ENCODE peak calls at places on chromosomes 5 and 9, in seven cellular contexts. Y is H1, W is SK-N-SH, N is K562, C is HCT116, B is GM12878, D is HepG2. T is an unnamed sample.
A peak's percentile ranks its signal among the peaks of the same experiment; 100 is the strongest.

GRCh38 chr5:35436441-35437057 is 181.1 kb upstream of the SPEF2 start:
- DNase-seq in Y (no peak), W (peak; percentile 23), N (peak; percentile 16), C (peak; percentile 13), B (no peak), D (peak; percentile 47), T (no peak)

GRCh38 chr5:38008198-38008597 is 168.4 kb upstream of the GDNF start:
- DNase-seq in Y (no peak), W (no peak), N (no peak), C (no peak), B (no peak), D (no peak), T (no peak)

GRCh38 chr5:77843570-77844407 is 67.7 kb upstream of the TBCA start:
- DNase-seq in Y (no peak), W (no peak), N (no peak), C (no peak), B (no peak), D (no peak), T (no peak)

GRCh38 chr5:91319667-91320066 is 63.5 kb downstream of the ARRDC3 start:
- DNase-seq in Y (no peak), W (no peak), N (no peak), C (no peak), B (no peak), D (no peak), T (no peak)

GRCh38 chr5:123068368-123068767 is 20.7 kb upstream of the PRDM6 start:
- DNase-seq in Y (no peak), W (no peak), N (no peak), C (no peak), B (no peak), D (no peak), T (no peak)

GRCh38 chr9:124164800-124165199 is 92.9 kb upstream of the NEK6 start:
- DNase-seq in Y (no peak), W (no peak), N (no peak), C (no peak), B (no peak), D (no peak), T (no peak)

GRCh38 chr5:170597109-170597741 is 93.4 kb downstream of the KCNIP1 start:
- DNase-seq in Y (no peak), W (peak; percentile 72), N (no peak), C (no peak), B (no peak), D (no peak), T (no peak)

GRCh38 chr5:135393691-135394090 is 5.3 kb downstream of the MACROH2A1 start:
- DNase-seq in Y (no peak), W (no peak), N (no peak), C (no peak), B (no peak), D (no peak), T (no peak)

GRCh38 chr5:73899916-73900315 is 273.9 kb downstream of the ARHGEF28 start:
- DNase-seq in Y (no peak), W (no peak), N (no peak), C (no peak), B (no peak), D (no peak), T (no peak)

GRCh38 chr9:83342731-83343130 is 195.5 kb downstream of the FRMD3 start:
- DNase-seq in Y (no peak), W (no peak), N (no peak), C (no peak), B (no peak), D (no peak), T (no peak)

GRCh38 chr5:142151436-142152382 is 43.1 kb downstream of the NDFIP1 start:
- DNase-seq in Y (no peak), W (peak; percentile 61), N (peak; percentile 50), C (peak; percentile 63), B (peak; percentile 2), D (peak; percentile 48), T (peak; percentile 79)

GRCh38 chr9:20988916-20989315 is 42.5 kb downstream of the HACD4 start:
- DNase-seq in Y (no peak), W (no peak), N (no peak), C (no peak), B (no peak), D (no peak), T (no peak)

GRCh38 chr5:87136096-87136495 is 131.6 kb upstream of the RASA1 start:
- DNase-seq in Y (no peak), W (no peak), N (no peak), C (no peak), B (no peak), D (no peak), T (no peak)

GRCh38 chr9:29004988-29005387 is 1431.7 kb upstream of the C9orf72 start:
- DNase-seq in Y (no peak), W (no peak), N (no peak), C (no peak), B (no peak), D (no peak), T (no peak)

GRCh38 chr5:1950708-1951103 is 68.0 kb upstream of the IRX4 start:
- DNase-seq in Y (no peak), W (no peak), N (no peak), C (no peak), B (no peak), D (no peak), T (no peak)

GRCh38 chr5:180323929-180324632 is 29.1 kb downstream of the GFPT2 start:
- DNase-seq in Y (no peak), W (no peak), N (no peak), C (no peak), B (no peak), D (no peak), T (peak; percentile 12)

GRCh38 chr5:32587067-32587551 is 1.8 kb downstream of the SUB1 start:
- DNase-seq in Y (no peak), W (no peak), N (no peak), C (no peak), B (no peak), D (no peak), T (no peak)

GRCh38 chr5:1642221-1642620 is 118.5 kb upstream of the LPCAT1 start:
- DNase-seq in Y (no peak), W (no peak), N (no peak), C (no peak), B (no peak), D (no peak), T (no peak)

GRCh38 chr9:76085596-76085995 is 195.1 kb downstream of the PCSK5 start:
- DNase-seq in Y (no peak), W (no peak), N (no peak), C (no peak), B (no peak), D (no peak), T (no peak)

GRCh38 chr9:34124103-34124502 is 2.4 kb downstream of the DCAF12 start:
- DNase-seq in Y (no peak), W (no peak), N (peak; percentile 51), C (no peak), B (no peak), D (no peak), T (no peak)

GRCh38 chr5:92911293-92911692 is 669.7 kb downstream of the NR2F1-AS1 start:
- DNase-seq in Y (no peak), W (no peak), N (no peak), C (no peak), B (no peak), D (no peak), T (no peak)

GRCh38 chr5:1516615-1517601 is 6.9 kb downstream of the LPCAT1 start:
- DNase-seq in Y (no peak), W (no peak), N (no peak), C (no peak), B (no peak), D (peak; percentile 16), T (no peak)

GRCh38 chr9:93864840-93865239 is 90.3 kb downstream of the BARX1 start:
- DNase-seq in Y (no peak), W (no peak), N (no peak), C (no peak), B (no peak), D (no peak), T (no peak)

DNA sequence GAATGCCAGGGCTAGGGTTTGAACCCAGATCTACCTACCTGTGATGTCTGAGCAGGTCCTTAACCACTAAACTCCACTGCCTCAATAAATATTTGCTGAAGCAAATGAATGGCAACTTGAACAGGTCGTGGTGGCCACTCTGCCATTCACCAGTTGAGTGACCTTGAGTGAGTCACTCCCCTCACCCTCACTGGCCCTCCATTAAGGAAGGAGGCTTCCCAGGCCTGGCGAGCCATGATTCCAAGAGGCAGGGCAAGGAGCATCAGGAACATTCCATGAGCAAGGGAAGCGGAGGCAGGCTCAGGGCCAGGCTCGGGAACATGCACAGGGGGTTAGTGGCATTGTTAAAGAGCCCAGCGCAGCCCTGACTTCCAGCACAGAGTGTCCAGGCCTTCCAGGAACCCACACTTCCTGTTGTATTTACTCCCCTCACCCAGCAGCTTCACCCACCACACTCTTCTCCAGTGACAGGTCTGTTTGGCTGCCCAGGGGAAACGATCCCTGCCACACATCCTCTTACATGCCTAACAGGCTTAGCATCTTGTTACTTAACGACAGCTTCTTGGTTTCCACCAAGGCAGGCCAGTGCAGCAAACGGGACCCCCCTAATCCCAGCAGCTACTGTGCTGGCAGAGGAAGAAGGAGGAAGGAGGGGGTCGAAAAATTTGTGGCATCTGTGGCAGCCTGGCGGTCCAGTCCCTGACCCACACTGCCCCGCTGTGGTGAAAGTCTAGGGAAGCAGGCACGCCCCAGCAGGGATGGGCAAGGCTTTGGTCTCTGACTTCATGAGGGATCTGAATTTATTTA is 43.7 kb upstream of the TTC1 start:
- DNase-seq in Y (no peak), W (peak; percentile 69), N (peak; percentile 50), C (peak; percentile 33), B (no peak), D (peak; percentile 20), T (peak; percentile 71)
- TF ChIP-seq JUND in Y (no peak), W (no peak), N (no peak), C (no peak), B (no peak), D (no peak), T (no peak)

GRCh38 chr5:172533399-172534228 is 79.3 kb upstream of the SH3PXD2B start:
- DNase-seq in Y (no peak), W (no peak), N (no peak), C (no peak), B (no peak), D (no peak), T (no peak)
- TF ChIP-seq JUND in Y (no peak), W (no peak), N (no peak), C (no peak), B (no peak), D (no peak), T (no peak)

GRCh38 chr9:70510157-70510770 is 95.8 kb upstream of the KLF9 start:
- DNase-seq in Y (peak; percentile 7), W (peak; percentile 26), N (peak; percentile 36), C (peak; percentile 24), B (no peak), D (peak; percentile 12), T (peak; percentile 46)
- TF ChIP-seq JUND in Y (no peak), W (no peak), N (no peak), C (no peak), B (no peak), D (no peak), T (no peak)

GRCh38 chr9:18907927-18908625 is 124.9 kb downstream of the SAXO1 start:
- DNase-seq in Y (no peak), W (no peak), N (no peak), C (no peak), B (no peak), D (no peak), T (no peak)

GRCh38 chr9:18909140-18910018 is 123.6 kb downstream of the SAXO1 start:
- DNase-seq in Y (no peak), W (no peak), N (peak; percentile 43), C (no peak), B (no peak), D (no peak), T (no peak)

GRCh38 chr9:18905883-18906649 is 126.9 kb downstream of the SAXO1 start:
- DNase-seq in Y (no peak), W (no peak), N (no peak), C (no peak), B (no peak), D (no peak), T (no peak)

GRCh38 chr9:18905033-18905882 is 127.8 kb downstream of the SAXO1 start:
- DNase-seq in Y (no peak), W (no peak), N (no peak), C (no peak), B (no peak), D (no peak), T (no peak)

GRCh38 chr9:18906656-18907395 is 126.2 kb downstream of the SAXO1 start:
- DNase-seq in Y (no peak), W (no peak), N (no peak), C (no peak), B (no peak), D (no peak), T (no peak)
- TF ChIP-seq JUND in Y (no peak), W (peak; percentile 61), N (no peak), C (no peak), B (no peak), D (no peak), T (no peak)